ENCODE peak calls at places on chromosomes 11 and 22, in eight cellular contexts. X is Peyer's patch, F is esophagus muscularis mucosa, L is cardiac muscle cell, M is prostate gland, J is fibroblast of pulmonary artery, S is spleen, T is sigmoid colon. Q is an unnamed sample.

GRCh38 chr11:66988238-66988637 is 13.1 kb downstream of the C11orf86 start:
- DNase-seq in X (no peak), F (no peak), L (no peak), M (no peak), J (no peak), S (no peak), T (no peak), Q (no peak)

GRCh38 chr11:99934008-99934407 is 753.1 kb upstream of the ARHGAP42 start:
- DNase-seq in X (no peak), F (no peak), L (peak), M (no peak), J (peak), S (no peak), T (no peak), Q (peak)

GRCh38 chr11:63530021-63530420 is 6.6 kb upstream of the PLAAT4 start:
- DNase-seq in X (no peak), F (no peak), L (no peak), M (no peak), J (no peak), S (no peak), T (no peak), Q (no peak)

GRCh38 chr11:64130618-64131017 is 35.3 kb downstream of the MACROD1 start:
- DNase-seq in X (no peak), F (no peak), L (peak), M (peak), J (no peak), S (no peak), T (no peak), Q (no peak)

GRCh38 chr11:13227676-13228255 is 49.8 kb upstream of the BMAL1 start:
- DNase-seq in X (no peak), F (no peak), L (no peak), M (peak), J (no peak), S (no peak), T (no peak), Q (no peak)

GRCh38 chr22:50267591-50268390 is 2.4 kb downstream of the MAPK11 start:
- DNase-seq in X (peak), F (no peak), L (peak), M (peak), J (peak), S (no peak), T (peak), Q (peak)

GRCh38 chr22:44753189-44754042 is 1.0 kb downstream of the ARHGAP8 start:
- DNase-seq in X (no peak), F (no peak), L (peak), M (peak), J (peak), S (peak), T (no peak), Q (peak)

GRCh38 chr11:24406980-24407379 is 89.9 kb upstream of the LUZP2 start:
- DNase-seq in X (no peak), F (no peak), L (no peak), M (no peak), J (no peak), S (no peak), T (no peak), Q (no peak)

GRCh38 chr22:49921508-49922278 is 3.3 kb downstream of the CRELD2 start:
- DNase-seq in X (no peak), F (no peak), L (no peak), M (no peak), J (no peak), S (peak), T (no peak), Q (no peak)

GRCh38 chr22:47207387-47207786 is 444.9 kb downstream of the TBC1D22A start:
- DNase-seq in X (no peak), F (no peak), L (no peak), M (no peak), J (no peak), S (peak), T (peak), Q (no peak)

GRCh38 chr22:41915035-41915782 is at the start of gene SHISA8:
- DNase-seq in X (peak), F (no peak), L (peak), M (no peak), J (peak), S (peak), T (no peak), Q (peak)

GRCh38 chr22:40345271-40345670 is 1.0 kb upstream of the ADSL start:
- DNase-seq in X (no peak), F (no peak), L (peak), M (no peak), J (peak), S (no peak), T (no peak), Q (peak)
- H3K4me3 ChIP-seq in X (peak), F (peak), L (peak), M (peak), J (peak), S (peak), T (peak), Q (peak)

DNA sequence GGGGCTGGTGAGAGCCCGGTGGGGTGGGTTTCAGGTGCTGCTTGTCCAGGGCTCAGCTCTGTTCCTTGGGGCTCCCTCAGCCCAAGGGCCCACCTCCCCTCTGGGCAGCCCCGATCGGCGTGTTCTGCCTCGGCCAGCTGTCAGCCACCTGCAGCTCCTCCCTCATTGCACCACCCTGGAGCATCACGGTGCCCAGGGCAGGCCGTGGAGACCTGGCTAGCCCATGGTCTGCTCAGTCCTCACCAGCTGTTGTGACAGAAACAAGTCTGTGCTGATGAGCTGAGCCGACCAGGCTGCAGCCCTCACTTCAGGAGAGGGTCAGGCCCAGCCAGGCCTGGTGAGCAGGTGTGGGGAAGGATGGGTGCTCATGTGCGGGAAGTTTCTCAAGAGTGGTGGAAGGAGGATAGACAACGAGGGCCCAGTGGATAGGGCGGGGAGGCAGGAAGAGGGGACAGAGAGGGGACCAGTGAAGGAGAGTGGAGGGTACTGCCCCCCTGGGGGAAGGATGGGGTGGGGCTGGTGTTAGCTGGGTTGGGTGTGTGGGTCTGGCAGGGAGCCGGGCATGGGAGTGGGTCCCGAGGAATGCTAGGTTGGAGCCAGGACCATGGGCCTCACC is 16.5 kb upstream of the RTN4R start:
- DNase-seq in X (no peak), F (no peak), L (no peak), M (no peak), J (no peak), S (no peak), T (no peak), Q (no peak)
- TF ChIP-seq CTCF in X (no peak), F (no peak), L (no peak), M (no peak), J (no peak), S (no peak), T (no peak), Q (no peak)

DNA sequence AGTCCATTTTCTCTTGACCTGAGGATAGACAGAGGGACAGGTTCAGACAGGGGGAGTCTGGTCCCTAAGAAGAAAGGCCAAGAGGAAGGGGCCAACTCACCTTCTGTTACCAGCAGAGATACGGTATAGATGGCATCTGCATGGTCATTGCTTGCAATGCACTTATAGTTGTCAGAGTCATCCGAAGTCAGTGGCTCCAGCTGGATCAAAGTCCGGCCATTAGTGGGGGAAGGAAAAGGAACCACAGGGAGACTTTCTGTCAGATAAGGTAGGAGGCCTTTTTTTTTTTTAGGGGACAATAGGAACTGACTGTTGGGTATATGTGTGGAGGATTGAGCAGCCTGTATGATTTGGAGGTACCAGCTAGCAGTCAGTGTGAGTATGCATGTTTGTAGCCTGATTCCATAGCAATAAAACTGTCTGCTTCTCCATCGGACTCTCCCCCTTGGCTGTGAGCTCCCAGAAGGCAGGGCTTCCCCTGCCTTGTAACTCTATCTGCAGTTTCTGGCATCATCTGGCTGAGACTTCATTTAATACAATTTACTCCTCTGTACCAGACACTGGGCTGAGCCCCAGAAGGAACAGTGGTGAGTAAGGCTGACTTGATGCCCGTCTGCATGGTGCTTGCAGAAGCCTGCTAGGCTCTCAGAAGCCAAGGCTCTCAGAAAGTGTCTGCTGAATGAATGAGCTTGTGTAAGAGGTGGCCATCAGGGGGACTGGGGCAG is 5.7 kb downstream of the IGSF22 start:
- DNase-seq in X (peak), F (no peak), L (peak), M (no peak), J (no peak), S (no peak), T (no peak), Q (peak)
- H3K4me3 ChIP-seq in X (no peak), F (peak), L (no peak), M (no peak), J (peak), S (peak), T (peak), Q (no peak)

GRCh38 chr11:73317373-73317772 is 9.3 kb downstream of the ARHGEF17 start:
- DNase-seq in X (no peak), F (no peak), L (peak), M (peak), J (no peak), S (no peak), T (peak), Q (no peak)
- TF ChIP-seq CTCF in X (no peak), F (no peak), L (no peak), M (no peak), J (no peak), S (no peak), T (no peak), Q (no peak)

Q was measured in astrocyte of the spinal cord.